ENCODE peak calls at places on chromosomes 3 and 15, in eight cellular contexts. One of them, this sample, is unnamed.

GRCh38 chr3:24363242-24363641 is 131.4 kb downstream of the THRB start:
- DNase-seq in uterus: no peak
- DNase-seq in stomach: peak; percentile 33
- DNase-seq in adrenal gland: no peak
- DNase-seq in GM12878: no peak
- DNase-seq in esophagus muscularis mucosa: no peak
- DNase-seq in IMR-90: no peak
- DNase-seq in prostate gland: peak; percentile 49
- DNase-seq in this sample: peak; percentile 39

GRCh38 chr15:100802421-100803157 is 77.0 kb upstream of the ALDH1A3 start:
- DNase-seq in stomach: no peak
- DNase-seq in prostate gland: no peak
- DNase-seq in esophagus muscularis mucosa: peak; percentile 62
- DNase-seq in adrenal gland: no peak
- DNase-seq in GM12878: no peak
- DNase-seq in uterus: no peak
- DNase-seq in IMR-90: no peak
- DNase-seq in this sample: no peak

GRCh38 chr3:32421991-32422859 is 30.6 kb downstream of the CMTM7 start:
- DNase-seq in esophagus muscularis mucosa: peak; percentile 8
- DNase-seq in prostate gland: peak; percentile 96
- DNase-seq in IMR-90: peak; percentile 73
- DNase-seq in adrenal gland: peak; percentile 93
- DNase-seq in GM12878: no peak
- DNase-seq in uterus: peak; percentile 78
- DNase-seq in stomach: peak; percentile 97
- DNase-seq in this sample: peak; percentile 95

GRCh38 chr3:11711826-11712225 is 68.1 kb upstream of the VGLL4 start:
- DNase-seq in esophagus muscularis mucosa: no peak
- DNase-seq in IMR-90: no peak
- DNase-seq in adrenal gland: no peak
- DNase-seq in GM12878: no peak
- DNase-seq in stomach: no peak
- DNase-seq in uterus: no peak
- DNase-seq in prostate gland: no peak
- DNase-seq in this sample: no peak

GRCh38 chr3:42635111-42635510 is 18.4 kb upstream of the ZBTB47 start:
- DNase-seq in prostate gland: no peak
- DNase-seq in GM12878: no peak
- DNase-seq in adrenal gland: no peak
- DNase-seq in uterus: no peak
- DNase-seq in esophagus muscularis mucosa: no peak
- DNase-seq in stomach: no peak
- DNase-seq in IMR-90: peak; percentile 60
- DNase-seq in this sample: no peak

GRCh38 chr15:63492541-63493077 is 11.8 kb upstream of the USP3 start:
- DNase-seq in esophagus muscularis mucosa: no peak
- DNase-seq in prostate gland: no peak
- DNase-seq in stomach: no peak
- DNase-seq in GM12878: no peak
- DNase-seq in IMR-90: peak; percentile 87
- DNase-seq in adrenal gland: no peak
- DNase-seq in uterus: no peak
- DNase-seq in this sample: no peak

GRCh38 chr15:33310481-33311311 is at the start of gene RYR3:
- DNase-seq in esophagus muscularis mucosa: peak; percentile 90
- DNase-seq in adrenal gland: no peak
- DNase-seq in IMR-90: no peak
- DNase-seq in GM12878: no peak
- DNase-seq in prostate gland: no peak
- DNase-seq in stomach: no peak
- DNase-seq in uterus: peak; percentile 51
- DNase-seq in this sample: no peak

GRCh38 chr3:168096210-168096795 is 579 bp upstream of the GOLIM4 start:
- DNase-seq in uterus: no peak
- DNase-seq in GM12878: peak; percentile 56
- DNase-seq in prostate gland: no peak
- DNase-seq in IMR-90: peak; percentile 93
- DNase-seq in esophagus muscularis mucosa: peak; percentile 94
- DNase-seq in adrenal gland: peak; percentile 71
- DNase-seq in stomach: peak; percentile 55
- DNase-seq in this sample: no peak

GRCh38 chr15:32649336-32649735 is 7.8 kb downstream of the SCG5 start:
- DNase-seq in GM12878: no peak
- DNase-seq in prostate gland: no peak
- DNase-seq in uterus: no peak
- DNase-seq in esophagus muscularis mucosa: no peak
- DNase-seq in adrenal gland: no peak
- DNase-seq in stomach: no peak
- DNase-seq in IMR-90: peak; percentile 39
- DNase-seq in this sample: no peak

GRCh38 chr3:123534264-123534663 is 50.6 kb downstream of the HACD2 start:
- DNase-seq in uterus: no peak
- DNase-seq in GM12878: no peak
- DNase-seq in prostate gland: no peak
- DNase-seq in IMR-90: no peak
- DNase-seq in adrenal gland: no peak
- DNase-seq in esophagus muscularis mucosa: no peak
- DNase-seq in stomach: no peak
- DNase-seq in this sample: no peak

GRCh38 chr3:123535580-123535979 is 49.3 kb downstream of the HACD2 start:
- DNase-seq in esophagus muscularis mucosa: no peak
- DNase-seq in uterus: no peak
- DNase-seq in IMR-90: peak; percentile 75
- DNase-seq in adrenal gland: no peak
- DNase-seq in prostate gland: no peak
- DNase-seq in stomach: no peak
- DNase-seq in GM12878: no peak
- DNase-seq in this sample: no peak

GRCh38 chr3:123528130-123528529 is 56.7 kb downstream of the HACD2 start:
- DNase-seq in uterus: no peak
- DNase-seq in adrenal gland: no peak
- DNase-seq in esophagus muscularis mucosa: no peak
- DNase-seq in GM12878: no peak
- DNase-seq in IMR-90: no peak
- DNase-seq in prostate gland: no peak
- DNase-seq in stomach: no peak
- DNase-seq in this sample: no peak

GRCh38 chr3:123536153-123536895 is 48.5 kb downstream of the HACD2 start:
- DNase-seq in esophagus muscularis mucosa: no peak
- DNase-seq in IMR-90: no peak
- DNase-seq in prostate gland: no peak
- DNase-seq in uterus: no peak
- DNase-seq in GM12878: peak; percentile 24
- DNase-seq in stomach: no peak
- DNase-seq in adrenal gland: no peak
- DNase-seq in this sample: no peak

DNA sequence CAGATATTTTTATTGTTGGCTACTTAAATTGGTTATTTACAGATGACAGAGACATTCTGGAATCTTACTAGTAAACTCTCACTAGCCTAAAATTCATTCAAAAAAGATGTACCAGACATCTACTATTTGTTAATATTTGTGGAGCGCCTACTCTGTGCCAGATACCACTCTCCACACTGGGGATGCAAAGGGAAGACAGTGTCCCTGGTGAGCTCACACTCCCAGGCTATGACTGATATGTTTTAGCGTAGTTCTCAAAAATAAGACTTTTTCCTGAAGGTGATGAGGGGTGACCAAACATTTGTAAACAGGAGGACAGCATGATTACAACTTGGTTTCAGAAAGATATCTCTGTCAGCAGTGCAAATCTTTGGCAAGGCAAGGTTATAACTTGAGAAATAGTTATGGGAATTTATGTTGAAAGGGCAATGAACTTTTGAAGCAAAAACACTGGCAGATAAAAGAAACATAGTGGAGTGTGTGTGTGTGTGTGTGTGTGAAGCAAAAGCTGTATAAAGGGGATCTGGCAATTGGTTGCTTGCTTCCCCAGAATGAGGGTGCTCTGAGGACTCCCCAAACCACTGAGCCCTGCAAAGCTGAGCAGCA is 51.2 kb downstream of the HACD2 start:
- DNase-seq in stomach: no peak
- DNase-seq in IMR-90: peak; percentile 15
- DNase-seq in adrenal gland: peak; percentile 29
- DNase-seq in GM12878: no peak
- DNase-seq in esophagus muscularis mucosa: no peak
- DNase-seq in prostate gland: no peak
- DNase-seq in uterus: no peak
- DNase-seq in this sample: no peak
- H3K36me3 ChIP-seq in stomach: no peaks in the 10 kb centered on the region
- H3K36me3 ChIP-seq in IMR-90: no peaks in the 10 kb centered on the region
- H3K36me3 ChIP-seq in adrenal gland: no peaks in the 10 kb centered on the region
- H3K36me3 ChIP-seq in GM12878: no peaks in the 10 kb centered on the region
- H3K36me3 ChIP-seq in esophagus muscularis mucosa: no peaks in the 10 kb centered on the region
- H3K36me3 ChIP-seq in prostate gland: no peaks in the 10 kb centered on the region
- H3K36me3 ChIP-seq in uterus: no peaks in the 10 kb centered on the region
- H3K36me3 ChIP-seq in this sample: no peaks in the 10 kb centered on the region

DNA sequence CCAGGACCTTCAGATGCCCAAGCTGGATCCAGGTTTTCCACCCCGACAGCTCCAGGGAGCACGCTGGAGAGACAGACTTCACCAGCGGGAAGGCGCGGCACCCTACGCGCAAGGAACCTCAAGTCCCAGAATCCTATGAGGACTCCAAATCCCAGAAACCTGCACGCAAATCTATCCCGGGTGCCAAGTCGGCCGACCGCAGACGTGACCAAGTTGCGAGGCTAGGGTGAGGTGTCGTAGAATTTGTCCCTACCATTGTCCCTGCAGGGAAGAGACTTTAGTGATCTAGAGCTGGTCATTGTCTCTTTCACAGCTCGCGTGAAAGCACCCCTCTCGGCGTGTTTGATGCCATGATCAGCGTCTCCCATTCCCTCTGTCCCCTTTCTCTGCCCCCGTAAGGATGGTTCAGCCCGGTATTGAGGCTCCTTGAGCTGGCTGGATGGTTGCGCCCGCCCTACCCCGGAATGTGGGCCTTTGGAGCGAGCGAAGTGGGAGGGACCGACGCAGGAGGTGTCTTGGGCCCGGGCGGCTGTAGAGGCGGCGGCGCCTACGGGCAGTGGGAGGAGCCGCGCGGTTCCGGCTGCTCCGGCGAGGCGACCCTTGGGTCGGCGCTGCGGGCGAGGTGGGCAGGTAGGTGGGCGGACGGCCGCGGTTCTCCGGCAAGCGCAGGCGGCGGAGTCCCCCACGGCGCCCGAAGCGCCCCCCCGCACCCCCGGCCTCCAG is at the start of gene PRKCI:
- DNase-seq in stomach: peak; percentile 96
- DNase-seq in prostate gland: peak; percentile 96
- DNase-seq in GM12878: peak; percentile 79
- DNase-seq in adrenal gland: peak; percentile 96
- DNase-seq in uterus: peak; percentile 96
- DNase-seq in esophagus muscularis mucosa: peak; percentile 98
- DNase-seq in IMR-90: peak; percentile 96
- DNase-seq in this sample: peak; percentile 91
- TF ChIP-seq POLR2A in stomach: peak; percentile 73
- TF ChIP-seq POLR2A in prostate gland: peak; percentile 95
- TF ChIP-seq POLR2A in GM12878: peak; percentile 85
- TF ChIP-seq POLR2A in adrenal gland: peak; percentile 57
- TF ChIP-seq POLR2A in uterus: peak; percentile 88
- TF ChIP-seq POLR2A in esophagus muscularis mucosa: peak; percentile 67
- TF ChIP-seq POLR2A in IMR-90: peak; percentile 36
- TF ChIP-seq POLR2A in this sample: no peak

DNA sequence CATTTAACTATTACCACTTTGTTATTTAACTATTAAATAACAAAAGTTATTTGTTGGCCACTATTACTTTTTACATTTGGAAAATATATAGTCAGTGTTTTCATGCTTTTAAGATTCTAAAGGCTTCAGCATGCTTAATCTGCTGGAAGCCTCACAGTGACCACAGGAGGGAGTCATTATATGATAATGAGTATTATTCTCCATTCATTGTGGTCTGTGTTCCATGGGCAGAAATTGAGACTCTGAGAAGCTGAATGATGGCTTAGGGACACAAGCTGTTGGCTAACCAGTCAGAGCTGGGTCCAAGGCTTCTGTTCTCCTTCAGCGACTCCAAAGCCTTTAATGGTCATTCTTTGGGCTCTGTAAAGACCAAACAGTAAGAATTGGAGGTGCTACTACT is 64.7 kb downstream of the BFSP2 start:
- DNase-seq in IMR-90: peak; percentile 56
- DNase-seq in esophagus muscularis mucosa: no peak
- DNase-seq in prostate gland: no peak
- DNase-seq in stomach: no peak
- DNase-seq in adrenal gland: no peak
- DNase-seq in GM12878: no peak
- DNase-seq in uterus: no peak
- DNase-seq in this sample: no peak
- TF ChIP-seq CTCF in IMR-90: peak; percentile 54
- TF ChIP-seq CTCF in esophagus muscularis mucosa: peak; percentile 14
- TF ChIP-seq CTCF in prostate gland: no peak
- TF ChIP-seq CTCF in stomach: no peak
- TF ChIP-seq CTCF in adrenal gland: peak; percentile 20
- TF ChIP-seq CTCF in GM12878: peak; percentile 22
- TF ChIP-seq CTCF in uterus: no peak
- TF ChIP-seq CTCF in this sample: no peak

DNA sequence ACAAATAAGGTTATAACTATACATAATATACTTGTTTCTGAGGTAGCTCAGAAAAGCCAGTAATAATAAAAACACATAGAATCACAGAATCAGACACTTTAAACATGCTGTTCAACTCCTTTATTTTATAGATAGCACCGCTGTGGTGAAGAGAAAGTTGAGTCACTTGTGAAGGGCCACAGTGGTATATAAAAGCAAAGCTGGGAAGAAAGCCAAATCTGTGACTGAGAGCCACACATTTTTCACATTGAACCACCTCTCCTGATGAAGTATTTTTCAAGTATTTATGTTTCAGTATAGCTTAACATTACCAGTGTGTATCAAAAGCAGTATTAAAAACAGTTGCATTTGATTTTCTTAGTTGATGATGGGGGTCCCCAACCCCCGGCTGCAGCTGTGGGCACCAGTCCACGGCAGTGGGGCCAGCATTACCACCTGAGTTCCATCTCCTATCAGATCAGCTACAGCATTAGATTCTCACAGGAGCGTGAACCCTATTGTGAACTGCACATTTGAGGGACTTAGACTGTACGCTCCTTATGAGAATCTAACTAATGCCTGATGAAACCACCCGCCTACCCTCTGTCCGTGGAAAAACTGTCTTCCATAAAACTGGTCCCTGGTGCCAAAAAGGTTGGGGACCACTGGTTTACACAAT is 46.2 kb downstream of the TBL1XR1 start:
- DNase-seq in GM12878: peak; percentile 48
- DNase-seq in esophagus muscularis mucosa: no peak
- DNase-seq in uterus: no peak
- DNase-seq in prostate gland: no peak
- DNase-seq in stomach: no peak
- DNase-seq in IMR-90: peak; percentile 93
- DNase-seq in adrenal gland: no peak
- DNase-seq in this sample: no peak
- H3K36me3 ChIP-seq in GM12878: no peaks in the 10 kb centered on the region
- H3K36me3 ChIP-seq in esophagus muscularis mucosa: no peaks in the 10 kb centered on the region
- H3K36me3 ChIP-seq in uterus: no peaks in the 10 kb centered on the region
- H3K36me3 ChIP-seq in prostate gland: no peaks in the 10 kb centered on the region
- H3K36me3 ChIP-seq in stomach: no peaks in the 10 kb centered on the region
- H3K36me3 ChIP-seq in IMR-90: no peaks in the 10 kb centered on the region
- H3K36me3 ChIP-seq in adrenal gland: no peaks in the 10 kb centered on the region
- H3K36me3 ChIP-seq in this sample: no peaks in the 10 kb centered on the region

This sample was measured in breast epithelium.